ENCODE peak calls at places on chromosomes 1 and 21, in eight cellular contexts. E is PC-3, C is SK-N-MC, D is SK-N-SH, W is Panc1, U is GM23248, V is mesenchymal stem cell, T is IMR-90. L is an unnamed sample. For H3K36me3 and H3K9me3, the result is how much of the 10 kb centered on the place peaks cover.

GRCh38 chr1:36620142-36620541 is 137.4 kb upstream of the CSF3R start:
- DNase-seq in E (no peak), C (no peak), D (no peak), W (no peak), U (no peak), V (no peak), T (no peak), L (no peak)

GRCh38 chr1:111852216-111852615 is 96.5 kb downstream of the DDX20 start:
- DNase-seq in E (no peak), C (no peak), D (no peak), W (no peak), U (no peak), V (no peak), T (no peak), L (no peak)

GRCh38 chr1:17867470-17867869 is 112.3 kb downstream of the ACTL8 start:
- DNase-seq in E (no peak), C (no peak), D (no peak), W (no peak), U (no peak), V (no peak), T (no peak), L (no peak)

GRCh38 chr1:81590171-81590570 is 210.6 kb upstream of the ADGRL2 start:
- DNase-seq in E (no peak), C (no peak), D (no peak), W (no peak), U (peak), V (no peak), T (peak), L (no peak)

GRCh38 chr1:35281565-35281964 is 13.1 kb downstream of the ZMYM4 start:
- DNase-seq in E (no peak), C (no peak), D (no peak), W (no peak), U (no peak), V (no peak), T (no peak), L (no peak)

GRCh38 chr1:241265428-241265827 is 91.6 kb downstream of the RGS7 start:
- DNase-seq in E (peak), C (no peak), D (no peak), W (no peak), U (no peak), V (no peak), T (no peak), L (no peak)

GRCh38 chr1:199272690-199273089 is 633.9 kb downstream of the PTPRC start:
- DNase-seq in E (peak), C (no peak), D (peak), W (peak), U (peak), V (peak), T (peak), L (peak)

GRCh38 chr1:28370220-28371010 is 875 bp downstream of the PHACTR4 start:
- DNase-seq in E (peak), C (no peak), D (peak), W (no peak), U (peak), V (peak), T (peak), L (no peak)

GRCh38 chr1:94753171-94753972 is 66.8 kb upstream of the SLC44A3 start:
- DNase-seq in E (no peak), C (no peak), D (no peak), W (no peak), U (peak), V (peak), T (peak), L (peak)

GRCh38 chr1:165854101-165854845 is 26.9 kb downstream of the UCK2 start:
- DNase-seq in E (no peak), C (no peak), D (no peak), W (no peak), U (peak), V (peak), T (peak), L (no peak)

GRCh38 chr21:44952929-44953627 is 13.2 kb downstream of the SLX9 start:
- DNase-seq in E (no peak), C (no peak), D (no peak), W (no peak), U (no peak), V (no peak), T (no peak), L (peak)

GRCh38 chr21:44954281-44954771 is 14.5 kb downstream of the SLX9 start:
- DNase-seq in E (no peak), C (no peak), D (no peak), W (no peak), U (no peak), V (no peak), T (no peak), L (peak)

GRCh38 chr21:44952116-44952928 is 12.5 kb downstream of the SLX9 start:
- DNase-seq in E (no peak), C (no peak), D (no peak), W (no peak), U (no peak), V (no peak), T (no peak), L (peak)

GRCh38 chr21:44955141-44955802 is 15.4 kb downstream of the SLX9 start:
- DNase-seq in E (no peak), C (no peak), D (no peak), W (no peak), U (no peak), V (peak), T (peak), L (no peak)

DNA sequence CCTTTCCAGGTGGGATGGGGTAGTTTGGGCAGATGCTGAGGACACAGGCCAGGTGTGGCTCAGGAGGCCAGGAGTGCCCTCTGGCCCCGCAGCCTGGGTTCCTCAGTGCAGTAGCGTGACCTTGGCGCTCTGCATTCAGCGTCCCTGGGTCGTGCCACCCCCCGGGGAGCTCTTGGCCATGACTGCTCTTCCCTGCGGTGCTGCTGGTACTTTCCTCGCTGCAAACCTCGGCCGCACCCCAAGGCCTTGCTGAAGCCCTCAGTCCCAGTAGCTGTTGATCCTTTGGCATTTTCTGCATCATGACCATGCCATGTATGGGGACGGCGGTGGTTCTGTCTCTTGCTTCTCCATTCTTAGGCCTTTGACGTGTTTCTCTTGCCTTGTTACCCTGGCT is 13.8 kb downstream of the SLX9 start:
- DNase-seq in E (no peak), C (no peak), D (no peak), W (no peak), U (no peak), V (no peak), T (no peak), L (no peak)
- H3K36me3 ChIP-seq in E (under half), C (half or more), D (under half), W (under half), U (under half), V (half or more), T (under half), L (under half)

GRCh38 chr21:9738527-9738926 is 782.9 kb upstream of the TPTE start:
- DNase-seq in E (no peak), C (no peak), D (no peak), W (no peak), U (no peak), V (no peak), T (no peak), L (no peak)
- H3K9me3 ChIP-seq in E (half or more), C (under half), D (under half), W (under half), U (under half), V (under half), T (under half), L (under half)

DNA sequence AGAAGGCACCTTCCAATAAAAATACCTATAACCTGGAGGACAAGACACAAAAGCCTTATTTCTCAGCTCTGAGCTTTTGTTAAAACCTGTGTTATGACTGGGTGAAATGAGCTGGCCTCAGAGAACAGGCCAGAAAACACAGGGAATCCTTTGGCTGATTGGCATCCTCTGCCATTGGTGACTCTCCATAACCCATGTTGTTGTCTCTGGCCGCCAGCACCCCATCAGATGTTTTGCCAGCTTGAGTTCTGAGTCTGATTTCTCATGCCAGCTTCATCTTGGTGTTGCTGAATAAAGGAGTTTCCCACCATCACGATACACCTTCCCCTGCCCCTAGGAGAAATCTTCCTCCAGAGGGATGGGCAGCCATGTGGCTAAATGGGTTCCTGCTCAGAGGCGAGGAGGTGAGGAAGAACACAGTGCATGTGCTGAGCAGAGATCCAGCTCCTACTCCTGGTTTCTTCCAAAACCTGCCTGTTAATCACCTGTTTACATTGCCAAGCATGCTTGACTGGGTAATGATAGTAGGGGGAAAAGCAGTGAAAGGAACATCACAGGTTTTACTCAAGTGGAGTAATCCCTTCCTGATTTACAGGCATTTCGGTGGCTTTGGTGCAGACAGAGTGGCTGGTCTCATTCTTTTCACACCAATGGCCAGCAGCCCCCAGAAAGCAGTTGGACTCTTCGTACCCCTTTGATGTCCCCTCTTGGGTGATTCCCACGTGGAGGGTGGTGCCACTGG is 109.8 kb downstream of the ROR1 start:
- DNase-seq in E (peak), C (no peak), D (no peak), W (no peak), U (no peak), V (no peak), T (no peak), L (no peak)
- H3K36me3 ChIP-seq in E (under half), C (under half), D (under half), W (under half), U (under half), V (under half), T (under half), L (under half)

GRCh38 chr21:34948157-34948556 is 100.9 kb downstream of the RUNX1 start:
- DNase-seq in E (no peak), C (no peak), D (no peak), W (no peak), U (no peak), V (no peak), T (no peak), L (no peak)

GRCh38 chr21:34949045-34949444 is 100.1 kb downstream of the RUNX1 start:
- DNase-seq in E (no peak), C (no peak), D (no peak), W (no peak), U (no peak), V (no peak), T (peak), L (no peak)

GRCh38 chr21:34945288-34945687 is 103.8 kb downstream of the RUNX1 start:
- DNase-seq in E (no peak), C (no peak), D (no peak), W (no peak), U (no peak), V (no peak), T (no peak), L (no peak)

GRCh38 chr21:34946385-34947121 is 102.5 kb downstream of the RUNX1 start:
- DNase-seq in E (no peak), C (no peak), D (no peak), W (no peak), U (no peak), V (no peak), T (no peak), L (no peak)

DNA sequence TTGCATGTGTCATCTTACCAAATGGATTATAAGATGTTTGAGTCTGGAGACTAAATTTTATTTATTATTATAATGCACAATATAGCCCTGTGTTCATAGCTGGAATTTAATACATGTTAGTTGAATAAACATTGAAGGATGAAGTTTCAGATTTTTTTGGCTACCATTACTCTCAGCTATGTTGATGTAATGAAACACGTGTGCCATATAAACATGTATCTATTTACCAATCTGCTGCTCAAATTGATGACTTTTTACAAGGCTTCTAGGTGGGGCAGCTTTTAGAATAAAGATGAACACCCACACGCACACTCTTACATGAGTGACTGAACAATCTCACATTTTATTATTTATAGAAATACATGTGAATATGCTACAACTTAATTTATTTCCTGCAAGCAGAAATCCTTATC is 102.0 kb downstream of the RUNX1 start:
- DNase-seq in E (no peak), C (no peak), D (no peak), W (no peak), U (no peak), V (no peak), T (peak), L (no peak)
- H3K9me3 ChIP-seq in E (under half), C (under half), D (under half), W (under half), U (under half), V (under half), T (under half), L (under half)

DNA sequence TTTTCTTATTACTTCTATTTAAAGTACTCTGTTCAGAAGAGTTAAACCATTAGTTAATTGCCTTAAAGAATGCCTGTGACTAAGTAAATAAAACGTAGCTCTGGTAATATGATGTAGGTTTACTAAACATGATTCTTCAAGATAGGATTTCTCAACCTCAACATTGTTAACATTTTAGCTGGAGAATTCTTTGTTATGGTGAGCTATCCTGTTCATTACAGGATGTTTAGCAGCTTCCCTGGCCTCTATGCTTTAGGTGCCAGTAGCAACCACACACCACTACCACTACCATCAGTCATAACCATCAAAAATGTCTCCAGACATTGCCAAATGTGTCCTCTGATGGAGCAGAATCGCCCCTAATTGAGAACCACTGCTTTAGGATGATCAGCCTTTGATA is 10.7 kb downstream of the RPF1 start:
- DNase-seq in E (no peak), C (no peak), D (no peak), W (no peak), U (peak), V (no peak), T (peak), L (no peak)
- H3K36me3 ChIP-seq in E (half or more), C (half or more), D (half or more), W (under half), U (under half), V (under half), T (under half), L (under half)

GRCh38 chr21:34565238-34565637 is 49.7 kb downstream of the RCAN1 start:
- DNase-seq in E (no peak), C (no peak), D (no peak), W (no peak), U (no peak), V (no peak), T (no peak), L (no peak)

GRCh38 chr21:34570315-34570714 is 44.6 kb downstream of the RCAN1 start:
- DNase-seq in E (no peak), C (no peak), D (no peak), W (no peak), U (no peak), V (no peak), T (no peak), L (no peak)

GRCh38 chr21:34569381-34569979 is 45.4 kb downstream of the RCAN1 start:
- DNase-seq in E (peak), C (no peak), D (no peak), W (no peak), U (no peak), V (no peak), T (no peak), L (no peak)

GRCh38 chr21:34571994-34572393 is 42.9 kb downstream of the RCAN1 start:
- DNase-seq in E (no peak), C (no peak), D (no peak), W (no peak), U (no peak), V (no peak), T (no peak), L (no peak)

DNA sequence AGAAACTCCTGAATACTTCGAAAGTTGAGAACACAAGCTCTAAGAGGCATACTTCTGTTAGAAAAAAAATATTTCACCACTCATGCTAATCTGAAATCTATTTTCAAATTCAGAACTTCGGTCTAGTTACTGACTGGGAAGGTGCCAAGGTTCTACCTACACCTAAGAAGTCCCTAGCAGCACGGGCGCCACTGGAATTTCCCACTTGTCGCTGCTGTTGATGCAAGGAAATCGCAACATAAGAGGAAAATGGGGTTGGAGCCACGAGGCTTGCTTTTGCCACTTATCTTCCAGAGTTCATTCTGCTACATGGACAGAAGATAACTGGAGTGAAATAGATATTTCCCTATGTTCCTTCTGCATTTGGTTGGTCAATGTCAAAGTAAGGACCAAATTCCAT is 47.3 kb downstream of the RCAN1 start:
- DNase-seq in E (no peak), C (no peak), D (no peak), W (no peak), U (no peak), V (no peak), T (no peak), L (no peak)
- H3K9me3 ChIP-seq in E (under half), C (under half), D (under half), W (under half), U (under half), V (under half), T (under half), L (under half)

GRCh38 chr1:168032048-168032447 is 95.2 kb upstream of the MPC2 start:
- DNase-seq in E (no peak), C (no peak), D (no peak), W (no peak), U (no peak), V (no peak), T (no peak), L (no peak)

GRCh38 chr1:168035345-168035744 is 98.5 kb upstream of the MPC2 start:
- DNase-seq in E (no peak), C (no peak), D (no peak), W (no peak), U (no peak), V (no peak), T (no peak), L (no peak)

DNA sequence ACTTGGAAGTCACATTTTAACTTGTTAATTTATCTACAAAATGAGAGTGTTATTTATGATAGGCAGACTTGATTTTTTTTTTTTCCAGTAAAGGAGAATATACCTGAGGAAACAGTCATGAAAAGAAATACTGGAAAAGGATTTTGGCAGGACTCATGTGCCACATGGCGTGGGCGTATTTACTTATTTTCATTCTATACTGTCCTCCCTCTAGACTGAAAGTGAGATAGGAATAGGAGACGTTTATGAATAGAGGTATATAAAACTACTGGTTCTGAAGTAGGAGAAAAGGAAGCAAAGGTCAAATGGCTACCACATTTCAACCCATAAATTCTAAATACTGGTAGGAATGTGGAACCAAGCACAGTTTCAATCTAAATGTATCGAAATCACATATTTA is 94.8 kb upstream of the MPC2 start:
- DNase-seq in E (no peak), C (no peak), D (no peak), W (no peak), U (no peak), V (no peak), T (no peak), L (no peak)
- H3K36me3 ChIP-seq in E (under half), C (under half), D (under half), W (under half), U (under half), V (under half), T (under half), L (under half)

DNA sequence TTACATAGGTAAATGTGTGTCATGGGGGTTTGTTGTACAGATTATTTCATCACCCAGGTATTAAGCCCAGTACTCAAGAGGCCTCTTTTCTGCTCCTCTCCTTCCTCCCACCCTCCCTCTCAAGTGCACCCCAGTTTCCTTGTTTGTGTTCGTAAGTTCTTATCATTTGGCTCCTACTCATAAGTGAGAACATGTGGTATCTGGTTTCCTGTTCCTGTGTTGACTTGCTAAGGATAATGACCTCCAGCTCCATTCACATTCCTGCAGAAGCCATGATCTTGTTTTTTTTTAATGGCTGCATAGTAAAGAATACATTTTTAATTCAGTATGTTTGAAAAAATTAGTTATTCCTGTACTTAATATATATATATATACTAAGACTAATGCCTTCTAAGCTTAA is 107.7 kb downstream of the CLDN17 start:
- DNase-seq in E (no peak), C (no peak), D (no peak), W (no peak), U (no peak), V (no peak), T (no peak), L (no peak)
- H3K9me3 ChIP-seq in E (under half), C (under half), D (under half), W (under half), U (under half), V (under half), T (under half), L (under half)

GRCh38 chr1:92356956-92357355 is 58.1 kb downstream of the RPAP2 start:
- DNase-seq in E (peak), C (no peak), D (no peak), W (no peak), U (peak), V (peak), T (peak), L (no peak)
- H3K36me3 ChIP-seq in E (under half), C (under half), D (under half), W (under half), U (under half), V (under half), T (under half), L (under half)

L was measured in pancreas.